ENCODE peak calls at places on chromosomes 4 and X, in nine cellular contexts. One of them, this sample, is unnamed. For H3K4me1, the result is how much of the 10 kb centered on the place peaks cover.

GRCh38 chrX:119692241-119693031 is 532 bp downstream of the SEPTIN6 start:
- DNase-seq in tibial nerve: no peak
- DNase-seq in pancreas: no peak
- DNase-seq in cardiac muscle cell: peak
- DNase-seq in hepatocyte: peak
- DNase-seq in upper lobe of left lung: peak
- DNase-seq in body of pancreas: peak
- DNase-seq in sigmoid colon: peak
- DNase-seq in lung: no peak
- DNase-seq in this sample: peak

GRCh38 chr4:151486166-151486565 is 77.2 kb downstream of the FHIP1A start:
- DNase-seq in upper lobe of left lung: no peak
- DNase-seq in lung: no peak
- DNase-seq in cardiac muscle cell: peak
- DNase-seq in body of pancreas: no peak
- DNase-seq in tibial nerve: no peak
- DNase-seq in pancreas: no peak
- DNase-seq in hepatocyte: no peak
- DNase-seq in sigmoid colon: no peak
- DNase-seq in this sample: no peak

GRCh38 chr4:20463176-20463430 is 211.4 kb downstream of the SLIT2 start:
- DNase-seq in body of pancreas: no peak
- DNase-seq in sigmoid colon: no peak
- DNase-seq in upper lobe of left lung: no peak
- DNase-seq in hepatocyte: no peak
- DNase-seq in lung: no peak
- DNase-seq in cardiac muscle cell: no peak
- DNase-seq in tibial nerve: no peak
- DNase-seq in pancreas: no peak
- DNase-seq in this sample: no peak

GRCh38 chr4:121851354-121851753 is 18.9 kb downstream of the BBS7 start:
- DNase-seq in body of pancreas: no peak
- DNase-seq in lung: no peak
- DNase-seq in upper lobe of left lung: no peak
- DNase-seq in hepatocyte: no peak
- DNase-seq in pancreas: no peak
- DNase-seq in cardiac muscle cell: no peak
- DNase-seq in sigmoid colon: no peak
- DNase-seq in tibial nerve: no peak
- DNase-seq in this sample: no peak

GRCh38 chr4:77418333-77418732 is 187.3 kb upstream of the CXCL13 start:
- DNase-seq in body of pancreas: no peak
- DNase-seq in hepatocyte: peak
- DNase-seq in upper lobe of left lung: no peak
- DNase-seq in cardiac muscle cell: peak
- DNase-seq in tibial nerve: no peak
- DNase-seq in sigmoid colon: no peak
- DNase-seq in lung: no peak
- DNase-seq in pancreas: no peak
- DNase-seq in this sample: no peak

GRCh38 chr4:124937993-124938392 is 225.5 kb upstream of the ANKRD50 start:
- DNase-seq in hepatocyte: no peak
- DNase-seq in cardiac muscle cell: no peak
- DNase-seq in sigmoid colon: no peak
- DNase-seq in lung: peak
- DNase-seq in upper lobe of left lung: peak
- DNase-seq in body of pancreas: no peak
- DNase-seq in tibial nerve: no peak
- DNase-seq in pancreas: no peak
- DNase-seq in this sample: no peak

GRCh38 chr4:102037566-102037965 is 247.0 kb downstream of the BANK1 start:
- DNase-seq in hepatocyte: no peak
- DNase-seq in upper lobe of left lung: no peak
- DNase-seq in cardiac muscle cell: no peak
- DNase-seq in sigmoid colon: no peak
- DNase-seq in tibial nerve: no peak
- DNase-seq in body of pancreas: no peak
- DNase-seq in pancreas: no peak
- DNase-seq in lung: no peak
- DNase-seq in this sample: no peak

GRCh38 chrX:56068274-56068758 is 163.8 kb upstream of the KLF8 start:
- DNase-seq in pancreas: no peak
- DNase-seq in hepatocyte: no peak
- DNase-seq in lung: no peak
- DNase-seq in tibial nerve: no peak
- DNase-seq in upper lobe of left lung: no peak
- DNase-seq in cardiac muscle cell: no peak
- DNase-seq in sigmoid colon: no peak
- DNase-seq in body of pancreas: no peak
- DNase-seq in this sample: no peak

GRCh38 chr4:10207116-10207515 is 90.5 kb upstream of the WDR1 start:
- DNase-seq in cardiac muscle cell: no peak
- DNase-seq in sigmoid colon: no peak
- DNase-seq in pancreas: no peak
- DNase-seq in lung: no peak
- DNase-seq in upper lobe of left lung: no peak
- DNase-seq in hepatocyte: no peak
- DNase-seq in body of pancreas: no peak
- DNase-seq in tibial nerve: no peak
- DNase-seq in this sample: no peak

GRCh38 chrX:4850312-4850711 is 1136.9 kb upstream of the PRKX start:
- DNase-seq in sigmoid colon: no peak
- DNase-seq in body of pancreas: no peak
- DNase-seq in tibial nerve: no peak
- DNase-seq in pancreas: no peak
- DNase-seq in upper lobe of left lung: no peak
- DNase-seq in lung: no peak
- DNase-seq in hepatocyte: no peak
- DNase-seq in cardiac muscle cell: no peak
- DNase-seq in this sample: no peak

GRCh38 chr4:137660211-137660610 is 127.9 kb upstream of the PCDH18 start:
- DNase-seq in upper lobe of left lung: no peak
- DNase-seq in body of pancreas: no peak
- DNase-seq in cardiac muscle cell: no peak
- DNase-seq in lung: no peak
- DNase-seq in pancreas: no peak
- DNase-seq in sigmoid colon: no peak
- DNase-seq in tibial nerve: no peak
- DNase-seq in hepatocyte: no peak
- DNase-seq in this sample: no peak

GRCh38 chrX:9847071-9847470 is 60.8 kb downstream of the SHROOM2 start:
- DNase-seq in tibial nerve: no peak
- DNase-seq in lung: no peak
- DNase-seq in cardiac muscle cell: peak
- DNase-seq in hepatocyte: peak
- DNase-seq in body of pancreas: no peak
- DNase-seq in sigmoid colon: no peak
- DNase-seq in upper lobe of left lung: no peak
- DNase-seq in pancreas: no peak
- DNase-seq in this sample: no peak

GRCh38 chrX:119698835-119699234 is 5.9 kb upstream of the SEPTIN6 start:
- DNase-seq in lung: no peak
- DNase-seq in tibial nerve: no peak
- DNase-seq in pancreas: no peak
- DNase-seq in upper lobe of left lung: no peak
- DNase-seq in hepatocyte: peak
- DNase-seq in body of pancreas: no peak
- DNase-seq in sigmoid colon: no peak
- DNase-seq in cardiac muscle cell: peak
- DNase-seq in this sample: peak

DNA sequence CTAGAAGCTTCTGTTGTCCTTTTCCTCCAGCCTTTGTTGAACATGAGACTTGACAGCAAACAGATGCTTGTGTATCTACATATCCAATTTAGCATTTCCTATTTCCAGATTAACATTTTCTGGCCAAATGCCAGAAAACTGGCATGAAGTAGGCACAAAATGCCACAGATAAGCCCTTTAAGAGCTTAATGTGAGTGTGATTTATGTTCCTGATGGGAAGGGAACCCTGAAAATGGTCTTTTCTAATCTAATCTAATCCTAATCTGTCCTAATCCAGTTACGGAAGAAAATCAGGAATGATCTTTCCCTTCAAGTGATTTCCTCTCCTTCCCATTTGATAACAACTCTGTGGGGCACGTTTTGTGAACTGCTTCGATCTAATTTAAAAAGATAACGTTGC is 133.0 kb upstream of the C1QTNF7 start:
- DNase-seq in tibial nerve: no peak
- DNase-seq in sigmoid colon: no peak
- DNase-seq in lung: no peak
- DNase-seq in body of pancreas: no peak
- DNase-seq in cardiac muscle cell: no peak
- DNase-seq in upper lobe of left lung: no peak
- DNase-seq in hepatocyte: no peak
- DNase-seq in pancreas: no peak
- DNase-seq in this sample: no peak
- H3K4me1 ChIP-seq in tibial nerve: under half
- H3K4me1 ChIP-seq in sigmoid colon: under half
- H3K4me1 ChIP-seq in lung: under half
- H3K4me1 ChIP-seq in body of pancreas: under half
- H3K4me1 ChIP-seq in cardiac muscle cell: under half
- H3K4me1 ChIP-seq in upper lobe of left lung: under half
- H3K4me1 ChIP-seq in hepatocyte: under half
- H3K4me1 ChIP-seq in pancreas: under half
- H3K4me1 ChIP-seq in this sample: under half

GRCh38 chrX:75781618-75782017 is 3.4 kb downstream of the MAGEE2 start:
- DNase-seq in tibial nerve: no peak
- DNase-seq in body of pancreas: no peak
- DNase-seq in cardiac muscle cell: no peak
- DNase-seq in pancreas: no peak
- DNase-seq in lung: no peak
- DNase-seq in upper lobe of left lung: no peak
- DNase-seq in sigmoid colon: no peak
- DNase-seq in hepatocyte: no peak
- DNase-seq in this sample: no peak

GRCh38 chrX:75786290-75786689 is 1.2 kb upstream of the MAGEE2 start:
- DNase-seq in sigmoid colon: no peak
- DNase-seq in hepatocyte: no peak
- DNase-seq in upper lobe of left lung: no peak
- DNase-seq in cardiac muscle cell: no peak
- DNase-seq in pancreas: no peak
- DNase-seq in lung: no peak
- DNase-seq in tibial nerve: no peak
- DNase-seq in body of pancreas: no peak
- DNase-seq in this sample: no peak

GRCh38 chrX:75784689-75785491 is at the start of gene MAGEE2:
- DNase-seq in pancreas: no peak
- DNase-seq in upper lobe of left lung: no peak
- DNase-seq in lung: no peak
- DNase-seq in hepatocyte: no peak
- DNase-seq in sigmoid colon: no peak
- DNase-seq in body of pancreas: peak
- DNase-seq in cardiac muscle cell: no peak
- DNase-seq in tibial nerve: no peak
- DNase-seq in this sample: no peak
- TF ChIP-seq CTCF in pancreas: no peak
- TF ChIP-seq CTCF in upper lobe of left lung: no peak
- TF ChIP-seq CTCF in lung: no peak
- TF ChIP-seq CTCF in hepatocyte: no peak
- TF ChIP-seq CTCF in sigmoid colon: no peak
- TF ChIP-seq CTCF in body of pancreas: no peak
- TF ChIP-seq CTCF in cardiac muscle cell: no peak
- TF ChIP-seq CTCF in tibial nerve: no peak
- TF ChIP-seq CTCF in this sample: no peak

GRCh38 chr4:37482236-37482635 is 203.9 kb downstream of the RELL1 start:
- DNase-seq in upper lobe of left lung: no peak
- DNase-seq in tibial nerve: no peak
- DNase-seq in cardiac muscle cell: no peak
- DNase-seq in pancreas: no peak
- DNase-seq in sigmoid colon: no peak
- DNase-seq in body of pancreas: no peak
- DNase-seq in lung: no peak
- DNase-seq in hepatocyte: peak
- DNase-seq in this sample: no peak

GRCh38 chr4:37478151-37478550 is 208.0 kb downstream of the RELL1 start:
- DNase-seq in body of pancreas: peak
- DNase-seq in lung: no peak
- DNase-seq in tibial nerve: no peak
- DNase-seq in pancreas: no peak
- DNase-seq in upper lobe of left lung: no peak
- DNase-seq in sigmoid colon: no peak
- DNase-seq in cardiac muscle cell: no peak
- DNase-seq in hepatocyte: no peak
- DNase-seq in this sample: no peak

GRCh38 chr4:37483610-37484009 is 202.6 kb downstream of the RELL1 start:
- DNase-seq in body of pancreas: no peak
- DNase-seq in cardiac muscle cell: no peak
- DNase-seq in hepatocyte: no peak
- DNase-seq in upper lobe of left lung: no peak
- DNase-seq in pancreas: no peak
- DNase-seq in lung: no peak
- DNase-seq in sigmoid colon: no peak
- DNase-seq in tibial nerve: no peak
- DNase-seq in this sample: no peak

GRCh38 chr4:37481547-37482129 is 204.5 kb downstream of the RELL1 start:
- DNase-seq in upper lobe of left lung: no peak
- DNase-seq in cardiac muscle cell: no peak
- DNase-seq in pancreas: no peak
- DNase-seq in tibial nerve: no peak
- DNase-seq in hepatocyte: no peak
- DNase-seq in sigmoid colon: no peak
- DNase-seq in body of pancreas: no peak
- DNase-seq in lung: no peak
- DNase-seq in this sample: no peak

GRCh38 chr4:37480509-37480908 is 205.7 kb downstream of the RELL1 start:
- DNase-seq in cardiac muscle cell: no peak
- DNase-seq in upper lobe of left lung: no peak
- DNase-seq in lung: no peak
- DNase-seq in sigmoid colon: no peak
- DNase-seq in pancreas: no peak
- DNase-seq in hepatocyte: no peak
- DNase-seq in tibial nerve: no peak
- DNase-seq in body of pancreas: no peak
- DNase-seq in this sample: no peak
- H3K4me1 ChIP-seq in cardiac muscle cell: under half
- H3K4me1 ChIP-seq in upper lobe of left lung: under half
- H3K4me1 ChIP-seq in lung: under half
- H3K4me1 ChIP-seq in sigmoid colon: under half
- H3K4me1 ChIP-seq in pancreas: under half
- H3K4me1 ChIP-seq in hepatocyte: under half
- H3K4me1 ChIP-seq in tibial nerve: under half
- H3K4me1 ChIP-seq in body of pancreas: half or more
- H3K4me1 ChIP-seq in this sample: under half

DNA sequence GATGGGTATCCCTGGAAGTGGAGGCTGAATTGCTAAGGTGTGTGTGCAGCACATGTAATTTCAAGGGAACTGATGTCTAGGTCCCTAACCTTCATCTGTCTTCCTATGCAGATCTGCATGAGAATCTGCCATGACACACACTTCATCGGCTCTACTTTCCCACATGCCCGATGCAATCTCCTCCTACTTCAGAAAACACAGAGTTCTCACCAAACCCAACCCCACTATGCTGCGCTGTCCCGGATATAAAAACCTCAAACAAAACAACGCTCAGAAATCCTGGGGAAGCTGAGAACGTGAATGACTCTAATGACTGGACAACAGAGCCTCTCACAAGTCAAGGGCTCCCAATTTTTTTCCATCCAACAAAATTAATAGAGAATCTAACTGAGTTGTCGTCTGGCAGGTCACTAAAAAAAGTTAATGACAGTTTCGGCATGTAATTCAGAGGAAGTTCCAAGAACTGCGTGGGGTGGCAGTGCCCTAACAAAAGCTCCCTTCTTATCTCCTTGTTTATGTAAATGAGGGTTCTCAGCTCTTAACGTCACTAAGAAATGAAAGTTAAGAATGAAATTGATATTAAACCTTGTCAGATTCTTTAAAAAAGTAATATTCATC is 39.0 kb downstream of the STX18 start:
- DNase-seq in lung: no peak
- DNase-seq in cardiac muscle cell: peak
- DNase-seq in sigmoid colon: no peak
- DNase-seq in hepatocyte: no peak
- DNase-seq in tibial nerve: no peak
- DNase-seq in upper lobe of left lung: no peak
- DNase-seq in body of pancreas: peak
- DNase-seq in pancreas: no peak
- DNase-seq in this sample: no peak
- TF ChIP-seq CTCF in lung: no peak
- TF ChIP-seq CTCF in cardiac muscle cell: no peak
- TF ChIP-seq CTCF in sigmoid colon: no peak
- TF ChIP-seq CTCF in hepatocyte: no peak
- TF ChIP-seq CTCF in tibial nerve: no peak
- TF ChIP-seq CTCF in upper lobe of left lung: no peak
- TF ChIP-seq CTCF in body of pancreas: no peak
- TF ChIP-seq CTCF in pancreas: no peak
- TF ChIP-seq CTCF in this sample: no peak

This sample was measured in BE2C.